ENCODE peak calls at places on chromosomes 11 and 22, in eight cellular contexts. One of them, this sample, is unnamed.

GRCh38 chr22:32987081-32987631 is 71.0 kb downstream of the SYN3 start:
- DNase-seq in endothelial cell of umbilical vein: no peak
- DNase-seq in fibroblast of lung: peak
- DNase-seq in trophoblast cell: peak
- DNase-seq in PC-3: no peak
- DNase-seq in HCT116: no peak
- DNase-seq in GM23248: peak
- DNase-seq in neuronal stem cell: peak
- DNase-seq in this sample: no peak

GRCh38 chr11:59207988-59208432 is 4.7 kb downstream of the MPEG1 start:
- DNase-seq in endothelial cell of umbilical vein: peak
- DNase-seq in fibroblast of lung: peak
- DNase-seq in trophoblast cell: no peak
- DNase-seq in PC-3: peak
- DNase-seq in HCT116: no peak
- DNase-seq in GM23248: peak
- DNase-seq in neuronal stem cell: peak
- DNase-seq in this sample: peak

GRCh38 chr11:59417023-59417422 is 9.2 kb downstream of the OR5A2 start:
- DNase-seq in endothelial cell of umbilical vein: no peak
- DNase-seq in fibroblast of lung: no peak
- DNase-seq in trophoblast cell: no peak
- DNase-seq in PC-3: no peak
- DNase-seq in HCT116: no peak
- DNase-seq in GM23248: no peak
- DNase-seq in neuronal stem cell: no peak
- DNase-seq in this sample: no peak

GRCh38 chr22:20931126-20931654 is 14.0 kb downstream of the CRKL start:
- DNase-seq in endothelial cell of umbilical vein: no peak
- DNase-seq in fibroblast of lung: no peak
- DNase-seq in trophoblast cell: no peak
- DNase-seq in PC-3: no peak
- DNase-seq in HCT116: no peak
- DNase-seq in GM23248: no peak
- DNase-seq in neuronal stem cell: no peak
- DNase-seq in this sample: no peak

GRCh38 chr11:62343822-62344609 is 6.8 kb downstream of the ASRGL1 start:
- DNase-seq in endothelial cell of umbilical vein: no peak
- DNase-seq in fibroblast of lung: no peak
- DNase-seq in trophoblast cell: no peak
- DNase-seq in PC-3: no peak
- DNase-seq in HCT116: no peak
- DNase-seq in GM23248: no peak
- DNase-seq in neuronal stem cell: no peak
- DNase-seq in this sample: no peak

GRCh38 chr11:8267280-8267679 is 3.6 kb upstream of the LMO1 start:
- DNase-seq in endothelial cell of umbilical vein: no peak
- DNase-seq in fibroblast of lung: no peak
- DNase-seq in trophoblast cell: no peak
- DNase-seq in PC-3: no peak
- DNase-seq in HCT116: no peak
- DNase-seq in GM23248: no peak
- DNase-seq in neuronal stem cell: no peak
- DNase-seq in this sample: no peak

GRCh38 chr22:41998361-41999261 is at the start of gene WBP2NL:
- DNase-seq in endothelial cell of umbilical vein: peak
- DNase-seq in fibroblast of lung: peak
- DNase-seq in trophoblast cell: peak
- DNase-seq in PC-3: peak
- DNase-seq in HCT116: no peak
- DNase-seq in GM23248: peak
- DNase-seq in neuronal stem cell: no peak
- DNase-seq in this sample: peak

GRCh38 chr11:116690623-116691022 is 82.2 kb downstream of the BUD13 start:
- DNase-seq in endothelial cell of umbilical vein: no peak
- DNase-seq in fibroblast of lung: no peak
- DNase-seq in trophoblast cell: no peak
- DNase-seq in PC-3: no peak
- DNase-seq in HCT116: no peak
- DNase-seq in GM23248: no peak
- DNase-seq in neuronal stem cell: no peak
- DNase-seq in this sample: no peak

GRCh38 chr22:43142881-43143562 is at the start of gene MCAT:
- DNase-seq in endothelial cell of umbilical vein: peak
- DNase-seq in fibroblast of lung: peak
- DNase-seq in trophoblast cell: peak
- DNase-seq in PC-3: peak
- DNase-seq in HCT116: no peak
- DNase-seq in GM23248: peak
- DNase-seq in neuronal stem cell: peak
- DNase-seq in this sample: peak

GRCh38 chr11:11502303-11502828 is 119.4 kb downstream of the GALNT18 start:
- DNase-seq in endothelial cell of umbilical vein: no peak
- DNase-seq in fibroblast of lung: no peak
- DNase-seq in trophoblast cell: no peak
- DNase-seq in PC-3: no peak
- DNase-seq in HCT116: no peak
- DNase-seq in GM23248: no peak
- DNase-seq in neuronal stem cell: no peak
- DNase-seq in this sample: no peak

GRCh38 chr11:8719260-8720190 is 36.9 kb downstream of the RPL27A start:
- DNase-seq in endothelial cell of umbilical vein: peak
- DNase-seq in fibroblast of lung: peak
- DNase-seq in trophoblast cell: peak
- DNase-seq in PC-3: peak
- DNase-seq in HCT116: peak
- DNase-seq in GM23248: peak
- DNase-seq in neuronal stem cell: no peak
- DNase-seq in this sample: no peak

GRCh38 chr11:45649544-45650165 is 15.8 kb downstream of the CHST1 start:
- DNase-seq in endothelial cell of umbilical vein: no peak
- DNase-seq in fibroblast of lung: no peak
- DNase-seq in trophoblast cell: no peak
- DNase-seq in PC-3: no peak
- DNase-seq in HCT116: no peak
- DNase-seq in GM23248: no peak
- DNase-seq in neuronal stem cell: no peak
- DNase-seq in this sample: no peak

GRCh38 chr11:119520400-119520799 is 97.4 kb upstream of the THY1 start:
- DNase-seq in endothelial cell of umbilical vein: no peak
- DNase-seq in fibroblast of lung: no peak
- DNase-seq in trophoblast cell: no peak
- DNase-seq in PC-3: no peak
- DNase-seq in HCT116: no peak
- DNase-seq in GM23248: no peak
- DNase-seq in neuronal stem cell: no peak
- DNase-seq in this sample: no peak

GRCh38 chr22:27994481-27995331 is 75.7 kb upstream of the PITPNB start:
- DNase-seq in endothelial cell of umbilical vein: no peak
- DNase-seq in fibroblast of lung: no peak
- DNase-seq in trophoblast cell: no peak
- DNase-seq in PC-3: no peak
- DNase-seq in HCT116: no peak
- DNase-seq in GM23248: no peak
- DNase-seq in neuronal stem cell: no peak
- DNase-seq in this sample: no peak

GRCh38 chr22:28953976-28954880 is 70.9 kb downstream of the ZNRF3 start:
- DNase-seq in endothelial cell of umbilical vein: no peak
- DNase-seq in fibroblast of lung: no peak
- DNase-seq in trophoblast cell: peak
- DNase-seq in PC-3: no peak
- DNase-seq in HCT116: no peak
- DNase-seq in GM23248: no peak
- DNase-seq in neuronal stem cell: no peak
- DNase-seq in this sample: no peak

GRCh38 chr11:18540207-18541009 is 13.7 kb upstream of the TSG101 start:
- DNase-seq in endothelial cell of umbilical vein: peak
- DNase-seq in fibroblast of lung: peak
- DNase-seq in trophoblast cell: no peak
- DNase-seq in PC-3: peak
- DNase-seq in HCT116: no peak
- DNase-seq in GM23248: peak
- DNase-seq in neuronal stem cell: no peak
- DNase-seq in this sample: peak

GRCh38 chr11:46489668-46490560 is 98.3 kb upstream of the CHRM4 start:
- DNase-seq in endothelial cell of umbilical vein: peak
- DNase-seq in fibroblast of lung: peak
- DNase-seq in trophoblast cell: peak
- DNase-seq in PC-3: peak
- DNase-seq in HCT116: peak
- DNase-seq in GM23248: peak
- DNase-seq in neuronal stem cell: no peak
- DNase-seq in this sample: peak

GRCh38 chr22:31488988-31489617 is 539 bp downstream of the EIF4ENIF1 start:
- DNase-seq in endothelial cell of umbilical vein: peak
- DNase-seq in fibroblast of lung: no peak
- DNase-seq in trophoblast cell: peak
- DNase-seq in PC-3: peak
- DNase-seq in HCT116: no peak
- DNase-seq in GM23248: peak
- DNase-seq in neuronal stem cell: peak
- DNase-seq in this sample: peak

DNA sequence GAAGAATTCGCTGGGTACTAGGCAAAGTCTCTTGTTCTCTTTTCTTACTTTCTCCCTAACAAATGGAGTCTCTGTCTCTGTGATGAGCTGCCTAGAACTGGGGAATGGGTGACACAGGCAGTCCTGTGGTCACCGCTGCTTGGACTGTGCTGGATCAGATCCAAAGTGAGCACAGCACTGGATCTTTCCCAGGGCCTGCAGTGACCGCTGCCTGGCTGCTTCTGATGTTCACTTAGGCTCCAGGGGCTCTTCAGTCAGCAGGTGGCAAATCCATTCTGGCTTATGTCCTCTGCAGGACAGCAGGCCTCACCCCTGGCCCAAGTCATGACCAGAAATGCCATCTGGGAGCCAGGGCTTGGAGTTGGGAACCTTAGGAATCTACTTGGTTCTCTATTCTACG is 61.5 kb downstream of the EXT2 start:
- DNase-seq in endothelial cell of umbilical vein: no peak
- DNase-seq in fibroblast of lung: no peak
- DNase-seq in trophoblast cell: no peak
- DNase-seq in PC-3: no peak
- DNase-seq in HCT116: no peak
- DNase-seq in GM23248: no peak
- DNase-seq in neuronal stem cell: no peak
- DNase-seq in this sample: no peak
- H2AFZ ChIP-seq in endothelial cell of umbilical vein: no peak
- H2AFZ ChIP-seq in fibroblast of lung: no peak
- H2AFZ ChIP-seq in trophoblast cell: no peak
- H2AFZ ChIP-seq in PC-3: no peak
- H2AFZ ChIP-seq in HCT116: no peak
- H2AFZ ChIP-seq in GM23248: no peak
- H2AFZ ChIP-seq in neuronal stem cell: no peak
- H2AFZ ChIP-seq in this sample: no peak

GRCh38 chr11:36577859-36578258 is 10.1 kb downstream of the RAG1 start:
- DNase-seq in endothelial cell of umbilical vein: no peak
- DNase-seq in fibroblast of lung: no peak
- DNase-seq in trophoblast cell: no peak
- DNase-seq in PC-3: peak
- DNase-seq in HCT116: no peak
- DNase-seq in GM23248: peak
- DNase-seq in neuronal stem cell: no peak
- DNase-seq in this sample: no peak
- H2AFZ ChIP-seq in endothelial cell of umbilical vein: no peak
- H2AFZ ChIP-seq in fibroblast of lung: no peak
- H2AFZ ChIP-seq in trophoblast cell: no peak
- H2AFZ ChIP-seq in PC-3: no peak
- H2AFZ ChIP-seq in HCT116: no peak
- H2AFZ ChIP-seq in GM23248: no peak
- H2AFZ ChIP-seq in neuronal stem cell: no peak
- H2AFZ ChIP-seq in this sample: no peak

GRCh38 chr11:35077709-35078695 is 61.0 kb upstream of the CD44 start:
- DNase-seq in endothelial cell of umbilical vein: peak
- DNase-seq in fibroblast of lung: no peak
- DNase-seq in trophoblast cell: peak
- DNase-seq in PC-3: peak
- DNase-seq in HCT116: peak
- DNase-seq in GM23248: peak
- DNase-seq in neuronal stem cell: no peak
- DNase-seq in this sample: peak

GRCh38 chr11:35076201-35077100 is 62.5 kb upstream of the CD44 start:
- DNase-seq in endothelial cell of umbilical vein: no peak
- DNase-seq in fibroblast of lung: no peak
- DNase-seq in trophoblast cell: no peak
- DNase-seq in PC-3: no peak
- DNase-seq in HCT116: no peak
- DNase-seq in GM23248: no peak
- DNase-seq in neuronal stem cell: no peak
- DNase-seq in this sample: no peak

GRCh38 chr11:35079581-35079980 is 59.4 kb upstream of the CD44 start:
- DNase-seq in endothelial cell of umbilical vein: no peak
- DNase-seq in fibroblast of lung: no peak
- DNase-seq in trophoblast cell: no peak
- DNase-seq in PC-3: no peak
- DNase-seq in HCT116: no peak
- DNase-seq in GM23248: no peak
- DNase-seq in neuronal stem cell: no peak
- DNase-seq in this sample: no peak

GRCh38 chr11:35071722-35072121 is 67.2 kb upstream of the CD44 start:
- DNase-seq in endothelial cell of umbilical vein: no peak
- DNase-seq in fibroblast of lung: no peak
- DNase-seq in trophoblast cell: no peak
- DNase-seq in PC-3: no peak
- DNase-seq in HCT116: no peak
- DNase-seq in GM23248: no peak
- DNase-seq in neuronal stem cell: no peak
- DNase-seq in this sample: no peak

GRCh38 chr11:35073691-35074382 is 65.1 kb upstream of the CD44 start:
- DNase-seq in endothelial cell of umbilical vein: no peak
- DNase-seq in fibroblast of lung: peak
- DNase-seq in trophoblast cell: no peak
- DNase-seq in PC-3: no peak
- DNase-seq in HCT116: no peak
- DNase-seq in GM23248: peak
- DNase-seq in neuronal stem cell: no peak
- DNase-seq in this sample: no peak
- H2AFZ ChIP-seq in endothelial cell of umbilical vein: no peak
- H2AFZ ChIP-seq in fibroblast of lung: no peak
- H2AFZ ChIP-seq in trophoblast cell: no peak
- H2AFZ ChIP-seq in PC-3: no peak
- H2AFZ ChIP-seq in HCT116: peak
- H2AFZ ChIP-seq in GM23248: no peak
- H2AFZ ChIP-seq in neuronal stem cell: no peak
- H2AFZ ChIP-seq in this sample: no peak

DNA sequence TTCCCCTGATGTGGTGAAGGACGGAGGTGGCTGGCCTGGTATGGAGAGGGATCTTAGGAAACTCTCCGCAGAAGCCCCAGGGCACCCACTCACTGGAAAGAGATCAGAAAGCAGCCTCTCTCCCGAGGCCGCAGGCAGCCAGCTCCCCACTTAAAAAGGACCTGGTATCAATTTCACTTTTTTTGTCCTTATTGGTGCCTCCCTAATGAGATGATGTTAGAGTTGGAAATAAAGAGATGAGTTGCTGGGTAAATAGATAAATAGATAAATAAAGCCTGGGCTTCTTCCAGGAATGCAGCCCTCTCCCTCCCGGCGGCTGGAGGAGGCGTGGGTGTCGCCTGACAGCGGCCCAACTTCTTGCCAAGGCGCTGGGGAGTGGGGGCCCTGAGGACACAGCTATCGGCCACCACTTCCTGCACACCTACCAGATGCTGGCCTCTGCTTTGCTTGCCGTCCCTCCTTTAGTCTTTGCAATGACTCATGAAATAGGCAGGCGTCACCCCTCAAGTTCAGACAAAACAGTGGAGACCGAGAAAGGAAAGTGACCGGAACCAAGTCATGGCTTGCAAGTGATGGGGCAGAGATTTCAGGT is 42.9 kb downstream of the LINC01488 start:
- DNase-seq in endothelial cell of umbilical vein: no peak
- DNase-seq in fibroblast of lung: peak
- DNase-seq in trophoblast cell: no peak
- DNase-seq in PC-3: peak
- DNase-seq in HCT116: no peak
- DNase-seq in GM23248: peak
- DNase-seq in neuronal stem cell: no peak
- DNase-seq in this sample: no peak
- H2AFZ ChIP-seq in endothelial cell of umbilical vein: no peak
- H2AFZ ChIP-seq in fibroblast of lung: peak
- H2AFZ ChIP-seq in trophoblast cell: no peak
- H2AFZ ChIP-seq in PC-3: no peak
- H2AFZ ChIP-seq in HCT116: no peak
- H2AFZ ChIP-seq in GM23248: peak
- H2AFZ ChIP-seq in neuronal stem cell: peak
- H2AFZ ChIP-seq in this sample: no peak

This sample was measured in OCI-LY7.